ENCODE peak calls at places on chromosomes 12 and 14, in six cellular contexts. N, P, L, X, D and I are unnamed samples.
A peak's percentile ranks its signal among the peaks of the same experiment; 100 is the strongest.

GRCh38 chr12:132423251-132424117 is 66.5 kb upstream of the FBRSL1 start:
- DNase-seq in N (peak; percentile 81), P (no peak), L (no peak), X (peak; percentile 29), D (no peak), I (no peak)

GRCh38 chr12:122032570-122032969 is 10.9 kb downstream of the BCL7A start:
- DNase-seq in N (no peak), P (no peak), L (no peak), X (no peak), D (no peak), I (no peak)

GRCh38 chr14:105418269-105419054 is 1.2 kb upstream of the MTA1 start:
- DNase-seq in N (no peak), P (no peak), L (no peak), X (no peak), D (no peak), I (no peak)

GRCh38 chr14:75980856-75981255 is 939 bp downstream of the TGFB3 start:
- DNase-seq in N (peak; percentile 36), P (no peak), L (no peak), X (no peak), D (no peak), I (no peak)

GRCh38 chr12:42070056-42070455 is 74.6 kb downstream of the GXYLT1 start:
- DNase-seq in N (no peak), P (no peak), L (no peak), X (no peak), D (no peak), I (peak; percentile 33)

GRCh38 chr14:71942904-71943694 is 10.9 kb downstream of the RGS6 start:
- DNase-seq in N (no peak), P (no peak), L (no peak), X (no peak), D (no peak), I (no peak)

GRCh38 chr14:57634335-57634734 is 140.7 kb upstream of the CCDC198 start:
- DNase-seq in N (no peak), P (no peak), L (no peak), X (no peak), D (no peak), I (no peak)

GRCh38 chr12:32052300-32052691 is 54.4 kb upstream of the BICD1 start:
- DNase-seq in N (no peak), P (no peak), L (no peak), X (no peak), D (no peak), I (no peak)

GRCh38 chr12:123449103-123449736 is 8.7 kb upstream of the SNRNP35 start:
- DNase-seq in N (no peak), P (no peak), L (no peak), X (no peak), D (no peak), I (no peak)

GRCh38 chr12:25435431-25435830 is 117.7 kb downstream of the LMNTD1 start:
- DNase-seq in N (no peak), P (no peak), L (no peak), X (no peak), D (no peak), I (no peak)

GRCh38 chr14:23379331-23380196 is 2.7 kb downstream of the CMTM5 start:
- DNase-seq in N (peak; percentile 83), P (peak; percentile 53), L (peak; percentile 10), X (peak; percentile 34), D (peak; percentile 42), I (peak; percentile 24)

GRCh38 chr12:49043856-49044258 is 16.7 kb downstream of the KMT2D start:
- DNase-seq in N (peak; percentile 66), P (peak; percentile 72), L (peak; percentile 20), X (peak; percentile 54), D (peak; percentile 78), I (peak; percentile 42)

GRCh38 chr14:93156693-93157369 is 27.9 kb downstream of the MOAP1 start:
- DNase-seq in N (no peak), P (no peak), L (no peak), X (no peak), D (no peak), I (no peak)

GRCh38 chr12:105257321-105257728 is 21.4 kb upstream of the APPL2 start:
- DNase-seq in N (no peak), P (no peak), L (peak; percentile 87), X (no peak), D (peak; percentile 65), I (peak; percentile 93)

GRCh38 chr12:98909749-98910148 is 264.7 kb downstream of the APAF1 start:
- DNase-seq in N (peak; percentile 83), P (no peak), L (no peak), X (no peak), D (no peak), I (no peak)

GRCh38 chr12:12744556-12745305 is 27.6 kb downstream of the CDKN1B start:
- DNase-seq in N (peak; percentile 16), P (no peak), L (no peak), X (no peak), D (no peak), I (no peak)

GRCh38 chr14:87153901-87154300 is 839.1 kb downstream of the GALC start:
- DNase-seq in N (no peak), P (no peak), L (no peak), X (no peak), D (no peak), I (no peak)

GRCh38 chr14:37124617-37125016 is 47.8 kb downstream of the SLC25A21 start:
- DNase-seq in N (peak; percentile 56), P (no peak), L (no peak), X (no peak), D (no peak), I (peak; percentile 22)

GRCh38 chr12:12560587-12561304 is 1.9 kb downstream of the DUSP16 start:
- DNase-seq in N (peak; percentile 72), P (peak; percentile 41), L (peak; percentile 65), X (peak; percentile 65), D (peak; percentile 67), I (no peak)

GRCh38 chr12:69290545-69291277 is 51.3 kb downstream of the CPSF6 start:
- DNase-seq in N (peak; percentile 78), P (peak; percentile 64), L (peak; percentile 73), X (peak; percentile 53), D (peak; percentile 60), I (peak; percentile 80)

GRCh38 chr12:104478396-104479140 is 21.8 kb downstream of the CHST11 start:
- DNase-seq in N (no peak), P (no peak), L (peak; percentile 43), X (peak; percentile 9), D (no peak), I (no peak)

GRCh38 chr14:100536721-100537700 is 50.2 kb downstream of the BEGAIN start:
- DNase-seq in N (no peak), P (no peak), L (no peak), X (no peak), D (peak; percentile 4), I (no peak)

GRCh38 chr12:95755236-95755865 is 35.2 kb downstream of the NTN4 start:
- DNase-seq in N (no peak), P (no peak), L (no peak), X (no peak), D (no peak), I (no peak)

GRCh38 chr12:105100998-105101397 is 6.5 kb upstream of the WASHC4 start:
- DNase-seq in N (peak; percentile 16), P (no peak), L (no peak), X (no peak), D (no peak), I (peak; percentile 46)

GRCh38 chr12:24724765-24725307 is 224.1 kb downstream of the BCAT1 start:
- DNase-seq in N (no peak), P (no peak), L (no peak), X (no peak), D (no peak), I (no peak)

GRCh38 chr12:26809611-26810298 is 23.2 kb downstream of the ITPR2 start:
- DNase-seq in N (no peak), P (no peak), L (no peak), X (no peak), D (no peak), I (no peak)

GRCh38 chr14:56124296-56124695 is 6.1 kb downstream of the PELI2 start:
- DNase-seq in N (peak; percentile 27), P (no peak), L (no peak), X (no peak), D (no peak), I (no peak)

GRCh38 chr14:74658535-74659130 is 46.6 kb upstream of the LTBP2 start:
- DNase-seq in N (no peak), P (no peak), L (peak; percentile 48), X (no peak), D (no peak), I (peak; percentile 67)

GRCh38 chr12:48033451-48033850 is 29.2 kb upstream of the COL2A1 start:
- DNase-seq in N (no peak), P (no peak), L (no peak), X (no peak), D (no peak), I (no peak)

GRCh38 chr14:105881021-105881930 is 354.9 kb downstream of the TMEM121 start:
- DNase-seq in N (no peak), P (no peak), L (no peak), X (no peak), D (peak; percentile 3), I (no peak)

GRCh38 chr14:24441904-24442239 is 704 bp downstream of the SDR39U1 start:
- DNase-seq in N (peak; percentile 81), P (no peak), L (no peak), X (no peak), D (no peak), I (no peak)

GRCh38 chr14:26276757-26277156 is 321.1 kb downstream of the NOVA1 start:
- DNase-seq in N (peak; percentile 36), P (no peak), L (no peak), X (no peak), D (no peak), I (no peak)

GRCh38 chr14:100369019-100369418 is 45.9 kb downstream of the SLC25A47 start:
- DNase-seq in N (no peak), P (no peak), L (no peak), X (no peak), D (no peak), I (no peak)

GRCh38 chr14:76918176-76918750 is 92.1 kb downstream of the LRRC74A start:
- DNase-seq in N (peak; percentile 98), P (no peak), L (peak; percentile 93), X (no peak), D (peak; percentile 66), I (no peak)

GRCh38 chr12:69698769-69699540 is at the start of gene BEST3:
- DNase-seq in N (peak; percentile 95), P (no peak), L (no peak), X (no peak), D (no peak), I (peak; percentile 64)

GRCh38 chr14:34420547-34421150 is 41.4 kb downstream of the SPTSSA start:
- DNase-seq in N (peak; percentile 69), P (no peak), L (no peak), X (no peak), D (no peak), I (no peak)